ENCODE peak calls at places on chromosomes 4 and X, in five cellular contexts. X is IMR-90, U is uterus, H is tibial nerve, Y is upper lobe of left lung. N is an unnamed sample. For H3K27me3, the result is how much of the 10 kb centered on the place peaks cover.

GRCh38 chr4:101279377-101279871 is 67.9 kb downstream of the PPP3CA start:
- DNase-seq in X (peak), U (peak), H (peak), Y (no peak), N (no peak)

GRCh38 chr4:123547167-123547817 is 150.7 kb downstream of the SPRY1 start:
- DNase-seq in X (no peak), U (no peak), H (no peak), Y (peak), N (no peak)

GRCh38 chr4:79213040-79213439 is 112.8 kb downstream of the NAA11 start:
- DNase-seq in X (no peak), U (no peak), H (no peak), Y (no peak), N (no peak)

GRCh38 chr4:82360298-82361177 is 13.3 kb downstream of the HNRNPD start:
- DNase-seq in X (peak), U (no peak), H (peak), Y (no peak), N (no peak)

GRCh38 chr4:47287735-47288134 is 175.8 kb downstream of the COMMD8 start:
- DNase-seq in X (peak), U (no peak), H (no peak), Y (no peak), N (no peak)

GRCh38 chrX:3540105-3540504 is 173.3 kb downstream of the PRKX start:
- DNase-seq in X (no peak), U (no peak), H (no peak), Y (no peak), N (no peak)

GRCh38 chr4:163694385-163694784 is 199.9 kb downstream of the TMA16 start:
- DNase-seq in X (peak), U (no peak), H (no peak), Y (no peak), N (no peak)

GRCh38 chr4:126807132-126807531 is 825.6 kb upstream of the INTU start:
- DNase-seq in X (peak), U (no peak), H (no peak), Y (no peak), N (no peak)

GRCh38 chr4:98794565-98795205 is 134.2 kb downstream of the EIF4E start:
- DNase-seq in X (peak), U (no peak), H (no peak), Y (no peak), N (no peak)

GRCh38 chr4:71540749-71541269 is 202.0 kb downstream of the SLC4A4 start:
- DNase-seq in X (no peak), U (no peak), H (no peak), Y (no peak), N (no peak)

GRCh38 chr4:127533028-127533700 is 99.6 kb upstream of the INTU start:
- DNase-seq in X (peak), U (peak), H (peak), Y (no peak), N (peak)

GRCh38 chrX:111095974-111096870 is at the start of gene PAK3:
- DNase-seq in X (peak), U (peak), H (peak), Y (peak), N (peak)

GRCh38 chrX:133335027-133335426 is 80.3 kb downstream of the GPC4 start:
- DNase-seq in X (peak), U (no peak), H (peak), Y (no peak), N (peak)

GRCh38 chrX:46317158-46317557 is 228.1 kb downstream of the ZNF674 start:
- DNase-seq in X (no peak), U (no peak), H (no peak), Y (no peak), N (no peak)
- H3K27ac ChIP-seq in X (no peak), U (no peak), H (no peak), Y (no peak), N (no peak)

GRCh38 chrX:152988536-152989291 is 5.2 kb downstream of the PNMA5 start:
- DNase-seq in X (no peak), U (no peak), H (no peak), Y (no peak), N (no peak)
- TF ChIP-seq POLR2A in X (no peak), U (no peak), H (no peak), Y (no peak), N (no peak)

GRCh38 chrX:108453841-108454240 is 14.2 kb downstream of the COL4A5 start:
- DNase-seq in X (no peak), U (no peak), H (no peak), Y (no peak), N (no peak)

GRCh38 chrX:108456971-108457477 is 17.4 kb downstream of the COL4A5 start:
- DNase-seq in X (no peak), U (no peak), H (no peak), Y (no peak), N (no peak)
- H3K27me3 ChIP-seq in X (under half), U (under half), H (under half), Y (under half), N (under half)

DNA sequence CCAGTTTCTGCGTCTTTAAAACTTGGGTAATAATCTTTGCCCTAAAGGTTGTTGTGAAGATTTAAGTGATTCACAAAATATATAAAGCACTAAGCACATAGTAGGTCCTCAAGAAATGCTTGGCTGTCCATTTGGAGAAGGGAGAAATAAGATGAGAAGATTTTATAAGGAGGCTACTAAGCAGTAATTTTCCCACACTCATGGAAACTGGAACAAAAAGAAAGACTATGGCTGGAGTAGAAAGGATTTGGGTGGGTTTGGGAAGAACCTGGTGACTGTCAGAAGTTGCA is 47.0 kb downstream of the PRPS1 start:
- DNase-seq in X (no peak), U (no peak), H (no peak), Y (no peak), N (no peak)
- H3K27ac ChIP-seq in X (no peak), U (peak), H (peak), Y (peak), N (peak)

DNA sequence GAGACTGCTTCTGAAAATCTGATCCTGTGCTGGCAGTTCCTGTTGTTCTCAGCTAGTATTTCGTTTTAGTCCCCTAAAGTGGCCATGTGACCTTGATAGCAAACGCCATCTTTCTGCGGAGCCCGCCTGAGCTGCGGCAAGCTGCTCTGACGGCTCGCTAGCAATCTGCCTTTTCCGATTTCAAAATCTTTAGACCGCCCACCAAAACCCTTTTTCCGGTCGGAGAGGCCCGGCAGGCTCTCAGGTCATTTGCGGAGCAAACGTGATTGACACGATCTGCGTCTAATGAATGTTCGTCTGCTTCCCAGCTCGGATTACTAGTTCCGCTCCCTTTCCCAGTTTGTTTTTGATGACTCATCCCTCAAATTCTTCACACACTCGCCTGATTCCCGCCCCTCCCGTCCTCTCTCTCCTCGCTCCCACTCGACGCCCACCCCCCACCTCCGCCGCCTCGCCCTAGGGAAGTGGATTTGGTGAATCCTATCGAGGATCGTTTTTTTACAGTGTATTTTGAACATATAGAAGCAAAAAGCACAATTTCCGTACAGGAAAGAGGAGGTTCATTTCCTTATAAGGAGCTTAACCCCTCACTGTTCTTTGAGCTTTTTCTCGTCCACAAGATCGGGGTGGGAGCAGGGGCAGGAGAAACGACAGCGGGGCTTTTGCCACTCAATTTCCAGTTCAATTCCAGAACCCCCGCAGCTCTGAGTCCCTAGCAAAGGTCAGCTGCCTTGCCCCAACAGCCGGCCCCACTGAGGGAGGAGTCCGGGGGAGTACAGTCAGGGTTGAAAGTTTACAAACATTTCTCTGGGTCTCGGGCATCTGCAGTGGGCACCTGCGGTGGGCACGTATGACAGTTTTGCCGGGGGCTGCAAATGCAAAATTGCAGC is 37.5 kb downstream of the NLGN3 start:
- DNase-seq in X (peak), U (peak), H (peak), Y (peak), N (peak)
- TF ChIP-seq POLR2A in X (peak), U (peak), H (peak), Y (peak), N (no peak)